ENCODE peak calls at places on chromosome 16, in ten cellular contexts. X, V, K, Y, O, P, B, L, S and E are unnamed samples.

GRCh38 chr16:81480856-81481821 is 36.5 kb downstream of the CMIP start:
- DNase-seq in X (no peak), V (peak), K (no peak), Y (no peak), O (peak), P (peak), B (peak), L (no peak), S (no peak), E (no peak)

GRCh38 chr16:88116121-88116900 is 165.1 kb downstream of the BANP start:
- DNase-seq in X (no peak), V (no peak), K (no peak), Y (no peak), O (no peak), P (no peak), B (no peak), L (no peak), S (no peak), E (no peak)

GRCh38 chr16:77472262-77472661 is 37.4 kb upstream of the ADAMTS18 start:
- DNase-seq in X (no peak), V (no peak), K (no peak), Y (no peak), O (no peak), P (no peak), B (no peak), L (no peak), S (no peak), E (no peak)

GRCh38 chr16:41439-42068 is 11.9 kb downstream of the POLR3K start:
- DNase-seq in X (no peak), V (no peak), K (no peak), Y (no peak), O (peak), P (no peak), B (no peak), L (no peak), S (no peak), E (no peak)

GRCh38 chr16:58455750-58456149 is 44.2 kb upstream of the NDRG4 start:
- DNase-seq in X (no peak), V (no peak), K (no peak), Y (no peak), O (no peak), P (no peak), B (no peak), L (no peak), S (no peak), E (no peak)

GRCh38 chr16:76946879-76947278 is 244.1 kb upstream of the MON1B start:
- DNase-seq in X (no peak), V (no peak), K (no peak), Y (no peak), O (no peak), P (no peak), B (no peak), L (peak), S (no peak), E (peak)

GRCh38 chr16:77833906-77834599 is 45.7 kb downstream of the VAT1L start:
- DNase-seq in X (peak), V (no peak), K (peak), Y (no peak), O (no peak), P (no peak), B (no peak), L (peak), S (no peak), E (peak)

GRCh38 chr16:71537643-71538042 is 11.4 kb downstream of the CHST4 start:
- DNase-seq in X (peak), V (peak), K (peak), Y (no peak), O (no peak), P (peak), B (peak), L (peak), S (peak), E (peak)

GRCh38 chr16:1225051-1225451 is at the start of gene TPSG1:
- DNase-seq in X (no peak), V (peak), K (no peak), Y (no peak), O (no peak), P (no peak), B (no peak), L (no peak), S (no peak), E (no peak)

GRCh38 chr16:22250522-22250921 is 44.4 kb downstream of the EEF2K start:
- DNase-seq in X (no peak), V (no peak), K (no peak), Y (no peak), O (no peak), P (no peak), B (no peak), L (no peak), S (no peak), E (no peak)

GRCh38 chr16:50539053-50539615 is 9.1 kb upstream of the NKD1 start:
- DNase-seq in X (no peak), V (no peak), K (no peak), Y (no peak), O (no peak), P (no peak), B (no peak), L (no peak), S (no peak), E (no peak)

GRCh38 chr16:9844361-9844760 is 337.9 kb downstream of the GRIN2A start:
- DNase-seq in X (no peak), V (no peak), K (no peak), Y (no peak), O (no peak), P (no peak), B (no peak), L (peak), S (no peak), E (peak)

GRCh38 chr16:27234171-27234570 is 30.8 kb downstream of the KDM8 start:
- DNase-seq in X (no peak), V (no peak), K (no peak), Y (no peak), O (peak), P (no peak), B (no peak), L (no peak), S (no peak), E (no peak)

GRCh38 chr16:87723224-87723619 is 42.6 kb downstream of the KLHDC4 start:
- DNase-seq in X (no peak), V (peak), K (no peak), Y (peak), O (no peak), P (peak), B (peak), L (no peak), S (no peak), E (no peak)

GRCh38 chr16:4601317-4602186 is 13.1 kb downstream of the UBALD1 start:
- DNase-seq in X (no peak), V (no peak), K (no peak), Y (no peak), O (no peak), P (no peak), B (no peak), L (no peak), S (no peak), E (no peak)

GRCh38 chr16:29312835-29313558 is 93.5 kb downstream of the NPIPB11 start:
- DNase-seq in X (no peak), V (no peak), K (no peak), Y (no peak), O (no peak), P (no peak), B (no peak), L (no peak), S (no peak), E (no peak)
- TF ChIP-seq CTCF in X (no peak), V (no peak), K (no peak), Y (no peak), O (no peak), P (no peak), B (no peak), L (no peak), S (no peak), E (no peak)

GRCh38 chr16:84925092-84925772 is 86.1 kb downstream of the ZDHHC7 start:
- DNase-seq in X (peak), V (peak), K (peak), Y (peak), O (peak), P (peak), B (no peak), L (no peak), S (no peak), E (peak)

GRCh38 chr16:84925773-84926372 is 85.5 kb downstream of the ZDHHC7 start:
- DNase-seq in X (no peak), V (no peak), K (no peak), Y (no peak), O (no peak), P (no peak), B (no peak), L (no peak), S (no peak), E (no peak)

GRCh38 chr16:84927621-84928591 is 83.4 kb downstream of the ZDHHC7 start:
- DNase-seq in X (no peak), V (no peak), K (no peak), Y (no peak), O (no peak), P (no peak), B (no peak), L (no peak), S (no peak), E (no peak)

GRCh38 chr16:84924339-84925091 is 86.8 kb downstream of the ZDHHC7 start:
- DNase-seq in X (no peak), V (no peak), K (no peak), Y (no peak), O (no peak), P (no peak), B (no peak), L (no peak), S (no peak), E (no peak)

GRCh38 chr16:84926462-84926861 is 84.9 kb downstream of the ZDHHC7 start:
- DNase-seq in X (no peak), V (no peak), K (no peak), Y (no peak), O (no peak), P (no peak), B (no peak), L (no peak), S (no peak), E (no peak)
- TF ChIP-seq CTCF in X (no peak), V (no peak), K (no peak), Y (no peak), O (no peak), P (no peak), B (no peak), L (no peak), S (no peak), E (no peak)

DNA sequence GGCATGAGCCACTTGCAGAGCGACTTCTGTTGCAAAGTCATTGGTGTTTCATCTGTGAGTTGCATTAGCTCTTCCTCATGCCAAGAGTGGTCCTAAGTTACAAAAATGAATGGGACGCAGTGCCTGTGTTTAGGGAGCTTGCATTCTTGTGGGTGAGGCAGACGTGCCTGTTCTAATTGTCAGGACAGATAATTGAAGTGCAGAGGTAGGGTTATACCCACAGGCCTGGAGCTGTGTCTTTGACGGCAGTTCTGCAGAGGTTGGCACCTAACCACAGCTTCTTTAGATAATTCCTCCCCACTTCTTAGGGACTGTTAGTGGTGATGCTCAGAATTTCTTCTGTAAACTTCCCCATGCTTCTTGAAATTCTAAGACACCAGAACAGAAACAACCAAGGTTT is 307.1 kb downstream of the SNX29 start:
- DNase-seq in X (no peak), V (no peak), K (no peak), Y (no peak), O (no peak), P (no peak), B (no peak), L (no peak), S (no peak), E (no peak)
- TF ChIP-seq CTCF in X (no peak), V (no peak), K (no peak), Y (no peak), O (no peak), P (no peak), B (no peak), L (no peak), S (no peak), E (no peak)

DNA sequence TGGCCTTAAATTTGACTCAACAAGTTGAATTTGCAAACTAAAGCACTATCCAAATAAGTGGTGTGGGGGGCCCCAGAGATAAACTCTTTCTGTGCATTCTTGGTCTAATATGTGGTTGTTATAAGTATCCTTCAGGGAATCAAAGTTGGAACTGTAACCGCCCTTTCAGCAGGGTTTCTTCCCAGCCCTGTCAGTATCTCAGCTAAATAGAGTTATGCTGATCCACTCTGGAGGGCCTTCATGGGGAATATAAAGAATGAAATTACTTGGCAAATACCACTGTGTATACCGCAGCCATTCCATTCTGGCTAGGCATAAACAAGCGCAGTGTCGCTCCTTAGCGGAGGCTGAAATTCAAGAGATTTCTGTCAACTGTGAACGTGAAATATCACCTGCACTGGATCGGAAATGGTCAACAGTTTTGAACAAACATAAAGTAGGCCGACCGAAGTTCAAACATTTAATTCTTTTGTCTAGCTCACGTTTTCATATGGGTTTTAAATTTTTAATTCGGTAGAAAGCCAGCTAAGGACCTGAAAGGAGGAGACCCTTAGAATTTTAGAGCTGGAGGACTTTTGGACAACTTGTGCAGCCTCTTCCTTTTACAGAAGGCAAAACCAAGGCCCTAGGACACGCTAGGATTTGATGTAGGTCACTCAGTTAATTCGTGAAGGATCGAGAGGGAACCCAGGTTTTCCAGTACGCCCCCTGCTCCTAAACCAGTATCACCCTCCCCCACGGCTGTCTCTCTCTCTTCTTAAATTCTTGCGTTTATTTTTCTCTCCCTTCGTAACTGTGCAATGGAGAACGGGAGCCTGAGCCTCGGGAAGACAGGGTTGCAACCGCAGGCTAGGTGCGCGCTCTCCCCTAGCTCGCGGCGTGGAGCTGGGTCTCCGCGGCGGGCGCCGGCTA is 74.7 kb downstream of the CHD9 start:
- DNase-seq in X (no peak), V (no peak), K (no peak), Y (no peak), O (no peak), P (no peak), B (no peak), L (no peak), S (peak), E (no peak)
- TF ChIP-seq CTCF in X (no peak), V (no peak), K (no peak), Y (no peak), O (no peak), P (no peak), B (no peak), L (no peak), S (no peak), E (no peak)

GRCh38 chr16:70270176-70270575 is 18.4 kb upstream of the EXOSC6 start:
- DNase-seq in X (no peak), V (no peak), K (no peak), Y (no peak), O (no peak), P (no peak), B (no peak), L (no peak), S (no peak), E (no peak)

GRCh38 chr16:70269471-70269870 is 17.7 kb upstream of the EXOSC6 start:
- DNase-seq in X (no peak), V (no peak), K (no peak), Y (no peak), O (no peak), P (no peak), B (no peak), L (no peak), S (no peak), E (no peak)

GRCh38 chr16:70271696-70272095 is 17.6 kb downstream of the AARS1 start:
- DNase-seq in X (no peak), V (no peak), K (no peak), Y (no peak), O (no peak), P (no peak), B (no peak), L (no peak), S (no peak), E (no peak)

DNA sequence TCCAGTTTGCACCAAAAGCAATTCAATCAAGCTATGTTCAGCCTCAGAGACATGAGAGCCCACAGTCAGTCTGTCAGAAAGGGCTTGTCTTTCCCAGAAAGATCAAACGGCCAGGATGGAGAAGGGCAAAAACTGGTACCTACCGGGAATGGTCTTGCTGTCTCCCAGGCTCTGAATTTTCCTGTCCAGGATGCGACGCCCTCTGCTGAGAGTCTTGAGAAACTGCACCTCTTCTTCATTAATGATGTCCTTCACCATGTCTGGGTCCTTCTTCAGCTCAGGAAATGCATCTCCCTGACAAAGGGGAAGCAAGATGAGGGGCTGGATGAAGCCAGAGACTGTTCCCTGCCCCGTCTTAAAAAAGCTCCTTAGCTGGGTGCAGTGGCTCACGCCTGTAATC is 15.8 kb upstream of the EXOSC6 start:
- DNase-seq in X (peak), V (peak), K (peak), Y (no peak), O (no peak), P (no peak), B (no peak), L (no peak), S (no peak), E (peak)
- TF ChIP-seq CTCF in X (peak), V (peak), K (peak), Y (peak), O (peak), P (peak), B (peak), L (peak), S (peak), E (peak)

GRCh38 chr16:3028716-3029319 is 5.0 kb downstream of the THOC6 start:
- DNase-seq in X (no peak), V (no peak), K (no peak), Y (no peak), O (no peak), P (no peak), B (no peak), L (no peak), S (no peak), E (no peak)
- TF ChIP-seq CTCF in X (no peak), V (no peak), K (no peak), Y (no peak), O (no peak), P (no peak), B (no peak), L (no peak), S (no peak), E (no peak)

GRCh38 chr16:79169239-79169638 is 431.3 kb downstream of the MAF start:
- DNase-seq in X (peak), V (no peak), K (no peak), Y (no peak), O (no peak), P (peak), B (no peak), L (no peak), S (no peak), E (no peak)
- TF ChIP-seq CTCF in X (peak), V (no peak), K (no peak), Y (no peak), O (no peak), P (no peak), B (no peak), L (no peak), S (no peak), E (no peak)